ENCODE peak calls at places on chromosomes 7 and 10, in ten cellular contexts. One of them, this sample, is unnamed.

GRCh38 chr10:80660266-80660665 is 122.6 kb downstream of the SH2D4B start:
- DNase-seq in ovary: no peak
- DNase-seq in foreskin fibroblast: no peak
- DNase-seq in upper lobe of right lung: no peak
- DNase-seq in GM10248: no peak
- DNase-seq in Peyer's patch: no peak
- DNase-seq in CD8-positive, alpha-beta T cell: no peak
- DNase-seq in nephron progenitor cell: no peak
- DNase-seq in choroid plexus epithelial cell: no peak
- DNase-seq in sigmoid colon: no peak
- DNase-seq in this sample: no peak

GRCh38 chr7:129434846-129435318 is 650 bp downstream of the STRIP2 start:
- DNase-seq in ovary: peak
- DNase-seq in foreskin fibroblast: peak
- DNase-seq in upper lobe of right lung: no peak
- DNase-seq in GM10248: no peak
- DNase-seq in Peyer's patch: no peak
- DNase-seq in CD8-positive, alpha-beta T cell: no peak
- DNase-seq in nephron progenitor cell: peak
- DNase-seq in choroid plexus epithelial cell: peak
- DNase-seq in sigmoid colon: no peak
- DNase-seq in this sample: peak

GRCh38 chr7:157606140-157606539 is 269.3 kb downstream of the DNAJB6 start:
- DNase-seq in ovary: no peak
- DNase-seq in foreskin fibroblast: no peak
- DNase-seq in upper lobe of right lung: peak
- DNase-seq in GM10248: no peak
- DNase-seq in Peyer's patch: no peak
- DNase-seq in CD8-positive, alpha-beta T cell: no peak
- DNase-seq in nephron progenitor cell: no peak
- DNase-seq in choroid plexus epithelial cell: no peak
- DNase-seq in sigmoid colon: no peak
- DNase-seq in this sample: no peak

GRCh38 chr7:105487559-105488218 is 34.4 kb downstream of the PUS7 start:
- DNase-seq in ovary: peak
- DNase-seq in foreskin fibroblast: peak
- DNase-seq in upper lobe of right lung: no peak
- DNase-seq in GM10248: peak
- DNase-seq in Peyer's patch: no peak
- DNase-seq in CD8-positive, alpha-beta T cell: no peak
- DNase-seq in nephron progenitor cell: no peak
- DNase-seq in choroid plexus epithelial cell: peak
- DNase-seq in sigmoid colon: no peak
- DNase-seq in this sample: peak

GRCh38 chr7:131897016-131897789 is 340.8 kb upstream of the PODXL start:
- DNase-seq in ovary: no peak
- DNase-seq in foreskin fibroblast: peak
- DNase-seq in upper lobe of right lung: no peak
- DNase-seq in GM10248: no peak
- DNase-seq in Peyer's patch: no peak
- DNase-seq in CD8-positive, alpha-beta T cell: no peak
- DNase-seq in nephron progenitor cell: peak
- DNase-seq in choroid plexus epithelial cell: peak
- DNase-seq in sigmoid colon: no peak
- DNase-seq in this sample: no peak

GRCh38 chr7:91082038-91082437 is 182.2 kb upstream of the FZD1 start:
- DNase-seq in ovary: no peak
- DNase-seq in foreskin fibroblast: peak
- DNase-seq in upper lobe of right lung: no peak
- DNase-seq in GM10248: no peak
- DNase-seq in Peyer's patch: no peak
- DNase-seq in CD8-positive, alpha-beta T cell: no peak
- DNase-seq in nephron progenitor cell: no peak
- DNase-seq in choroid plexus epithelial cell: peak
- DNase-seq in sigmoid colon: no peak
- DNase-seq in this sample: no peak

GRCh38 chr7:150831851-150832250 is 20.5 kb upstream of the AOC1 start:
- DNase-seq in ovary: no peak
- DNase-seq in foreskin fibroblast: no peak
- DNase-seq in upper lobe of right lung: no peak
- DNase-seq in GM10248: no peak
- DNase-seq in Peyer's patch: no peak
- DNase-seq in CD8-positive, alpha-beta T cell: no peak
- DNase-seq in nephron progenitor cell: no peak
- DNase-seq in choroid plexus epithelial cell: no peak
- DNase-seq in sigmoid colon: no peak
- DNase-seq in this sample: no peak

GRCh38 chr7:82091126-82091682 is 321.4 kb upstream of the HGF start:
- DNase-seq in ovary: no peak
- DNase-seq in foreskin fibroblast: no peak
- DNase-seq in upper lobe of right lung: no peak
- DNase-seq in GM10248: no peak
- DNase-seq in Peyer's patch: no peak
- DNase-seq in CD8-positive, alpha-beta T cell: no peak
- DNase-seq in nephron progenitor cell: no peak
- DNase-seq in choroid plexus epithelial cell: no peak
- DNase-seq in sigmoid colon: no peak
- DNase-seq in this sample: no peak

GRCh38 chr10:72009430-72010081 is 45.4 kb downstream of the CHST3 start:
- DNase-seq in ovary: peak
- DNase-seq in foreskin fibroblast: peak
- DNase-seq in upper lobe of right lung: peak
- DNase-seq in GM10248: no peak
- DNase-seq in Peyer's patch: peak
- DNase-seq in CD8-positive, alpha-beta T cell: no peak
- DNase-seq in nephron progenitor cell: peak
- DNase-seq in choroid plexus epithelial cell: peak
- DNase-seq in sigmoid colon: peak
- DNase-seq in this sample: no peak

GRCh38 chr7:6271091-6271658 is 1.2 kb downstream of the CYTH3 start:
- DNase-seq in ovary: peak
- DNase-seq in foreskin fibroblast: peak
- DNase-seq in upper lobe of right lung: no peak
- DNase-seq in GM10248: no peak
- DNase-seq in Peyer's patch: peak
- DNase-seq in CD8-positive, alpha-beta T cell: peak
- DNase-seq in nephron progenitor cell: peak
- DNase-seq in choroid plexus epithelial cell: peak
- DNase-seq in sigmoid colon: peak
- DNase-seq in this sample: no peak
- TF ChIP-seq CTCF in ovary: no peak
- TF ChIP-seq CTCF in foreskin fibroblast: peak
- TF ChIP-seq CTCF in upper lobe of right lung: peak
- TF ChIP-seq CTCF in GM10248: peak
- TF ChIP-seq CTCF in Peyer's patch: peak
- TF ChIP-seq CTCF in CD8-positive, alpha-beta T cell: peak
- TF ChIP-seq CTCF in nephron progenitor cell: no peak
- TF ChIP-seq CTCF in choroid plexus epithelial cell: peak
- TF ChIP-seq CTCF in sigmoid colon: peak
- TF ChIP-seq CTCF in this sample: no peak

GRCh38 chr10:114458216-114458615 is 53.9 kb upstream of the AFAP1L2 start:
- DNase-seq in ovary: no peak
- DNase-seq in foreskin fibroblast: no peak
- DNase-seq in upper lobe of right lung: no peak
- DNase-seq in GM10248: no peak
- DNase-seq in Peyer's patch: no peak
- DNase-seq in CD8-positive, alpha-beta T cell: no peak
- DNase-seq in nephron progenitor cell: no peak
- DNase-seq in choroid plexus epithelial cell: no peak
- DNase-seq in sigmoid colon: no peak
- DNase-seq in this sample: no peak

GRCh38 chr10:114453576-114453975 is 49.3 kb upstream of the AFAP1L2 start:
- DNase-seq in ovary: no peak
- DNase-seq in foreskin fibroblast: no peak
- DNase-seq in upper lobe of right lung: no peak
- DNase-seq in GM10248: no peak
- DNase-seq in Peyer's patch: no peak
- DNase-seq in CD8-positive, alpha-beta T cell: no peak
- DNase-seq in nephron progenitor cell: no peak
- DNase-seq in choroid plexus epithelial cell: no peak
- DNase-seq in sigmoid colon: no peak
- DNase-seq in this sample: no peak

DNA sequence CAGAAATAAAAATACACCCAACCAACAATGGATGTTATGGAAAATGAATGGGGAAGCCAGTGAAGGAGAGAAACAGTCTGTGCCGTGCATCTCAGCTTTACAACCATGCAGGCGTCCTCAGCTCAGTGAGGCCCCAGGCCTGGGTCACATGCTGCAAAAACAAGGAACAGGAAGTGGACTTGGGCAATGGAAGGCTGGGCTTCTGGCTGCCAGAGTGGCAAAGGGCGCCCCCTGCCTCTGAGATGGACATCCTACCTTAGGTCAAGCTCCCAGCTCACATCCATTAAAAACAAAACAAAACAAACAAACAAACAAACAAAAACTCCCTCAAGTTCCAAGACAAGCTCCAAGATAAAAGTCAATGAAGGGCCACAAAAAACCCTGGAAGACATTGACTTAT is 54.7 kb upstream of the AFAP1L2 start:
- DNase-seq in ovary: no peak
- DNase-seq in foreskin fibroblast: no peak
- DNase-seq in upper lobe of right lung: peak
- DNase-seq in GM10248: peak
- DNase-seq in Peyer's patch: peak
- DNase-seq in CD8-positive, alpha-beta T cell: no peak
- DNase-seq in nephron progenitor cell: peak
- DNase-seq in choroid plexus epithelial cell: peak
- DNase-seq in sigmoid colon: peak
- DNase-seq in this sample: no peak
- TF ChIP-seq CTCF in ovary: no peak
- TF ChIP-seq CTCF in foreskin fibroblast: peak
- TF ChIP-seq CTCF in upper lobe of right lung: peak
- TF ChIP-seq CTCF in GM10248: peak
- TF ChIP-seq CTCF in Peyer's patch: peak
- TF ChIP-seq CTCF in CD8-positive, alpha-beta T cell: no peak
- TF ChIP-seq CTCF in nephron progenitor cell: peak
- TF ChIP-seq CTCF in choroid plexus epithelial cell: peak
- TF ChIP-seq CTCF in sigmoid colon: peak
- TF ChIP-seq CTCF in this sample: peak

GRCh38 chr7:47103498-47104205 is 478.3 kb downstream of the TNS3 start:
- DNase-seq in ovary: no peak
- DNase-seq in foreskin fibroblast: no peak
- DNase-seq in upper lobe of right lung: no peak
- DNase-seq in GM10248: no peak
- DNase-seq in Peyer's patch: no peak
- DNase-seq in CD8-positive, alpha-beta T cell: no peak
- DNase-seq in nephron progenitor cell: no peak
- DNase-seq in choroid plexus epithelial cell: no peak
- DNase-seq in sigmoid colon: no peak
- DNase-seq in this sample: no peak

GRCh38 chr7:47104206-47104549 is 477.7 kb downstream of the TNS3 start:
- DNase-seq in ovary: no peak
- DNase-seq in foreskin fibroblast: no peak
- DNase-seq in upper lobe of right lung: no peak
- DNase-seq in GM10248: no peak
- DNase-seq in Peyer's patch: no peak
- DNase-seq in CD8-positive, alpha-beta T cell: no peak
- DNase-seq in nephron progenitor cell: no peak
- DNase-seq in choroid plexus epithelial cell: peak
- DNase-seq in sigmoid colon: no peak
- DNase-seq in this sample: no peak

GRCh38 chr7:47100148-47100547 is 481.8 kb downstream of the TNS3 start:
- DNase-seq in ovary: no peak
- DNase-seq in foreskin fibroblast: no peak
- DNase-seq in upper lobe of right lung: no peak
- DNase-seq in GM10248: no peak
- DNase-seq in Peyer's patch: no peak
- DNase-seq in CD8-positive, alpha-beta T cell: no peak
- DNase-seq in nephron progenitor cell: no peak
- DNase-seq in choroid plexus epithelial cell: no peak
- DNase-seq in sigmoid colon: no peak
- DNase-seq in this sample: no peak

GRCh38 chr7:47102442-47102841 is 479.5 kb downstream of the TNS3 start:
- DNase-seq in ovary: no peak
- DNase-seq in foreskin fibroblast: no peak
- DNase-seq in upper lobe of right lung: no peak
- DNase-seq in GM10248: no peak
- DNase-seq in Peyer's patch: no peak
- DNase-seq in CD8-positive, alpha-beta T cell: no peak
- DNase-seq in nephron progenitor cell: no peak
- DNase-seq in choroid plexus epithelial cell: no peak
- DNase-seq in sigmoid colon: no peak
- DNase-seq in this sample: no peak

GRCh38 chr7:47100815-47101435 is 481.0 kb downstream of the TNS3 start:
- DNase-seq in ovary: peak
- DNase-seq in foreskin fibroblast: peak
- DNase-seq in upper lobe of right lung: peak
- DNase-seq in GM10248: no peak
- DNase-seq in Peyer's patch: peak
- DNase-seq in CD8-positive, alpha-beta T cell: no peak
- DNase-seq in nephron progenitor cell: peak
- DNase-seq in choroid plexus epithelial cell: peak
- DNase-seq in sigmoid colon: no peak
- DNase-seq in this sample: no peak
- TF ChIP-seq CTCF in ovary: no peak
- TF ChIP-seq CTCF in foreskin fibroblast: peak
- TF ChIP-seq CTCF in upper lobe of right lung: peak
- TF ChIP-seq CTCF in GM10248: no peak
- TF ChIP-seq CTCF in Peyer's patch: peak
- TF ChIP-seq CTCF in CD8-positive, alpha-beta T cell: no peak
- TF ChIP-seq CTCF in nephron progenitor cell: peak
- TF ChIP-seq CTCF in choroid plexus epithelial cell: peak
- TF ChIP-seq CTCF in sigmoid colon: no peak
- TF ChIP-seq CTCF in this sample: peak

GRCh38 chr7:98927125-98927524 is 48.8 kb downstream of the TRRAP start:
- DNase-seq in ovary: no peak
- DNase-seq in foreskin fibroblast: no peak
- DNase-seq in upper lobe of right lung: no peak
- DNase-seq in GM10248: no peak
- DNase-seq in Peyer's patch: no peak
- DNase-seq in CD8-positive, alpha-beta T cell: no peak
- DNase-seq in nephron progenitor cell: no peak
- DNase-seq in choroid plexus epithelial cell: no peak
- DNase-seq in sigmoid colon: no peak
- DNase-seq in this sample: no peak

GRCh38 chr7:98923512-98923911 is 45.2 kb downstream of the TRRAP start:
- DNase-seq in ovary: no peak
- DNase-seq in foreskin fibroblast: no peak
- DNase-seq in upper lobe of right lung: no peak
- DNase-seq in GM10248: no peak
- DNase-seq in Peyer's patch: no peak
- DNase-seq in CD8-positive, alpha-beta T cell: no peak
- DNase-seq in nephron progenitor cell: no peak
- DNase-seq in choroid plexus epithelial cell: no peak
- DNase-seq in sigmoid colon: no peak
- DNase-seq in this sample: no peak

GRCh38 chr7:98922392-98923107 is 44.2 kb downstream of the TRRAP start:
- DNase-seq in ovary: peak
- DNase-seq in foreskin fibroblast: peak
- DNase-seq in upper lobe of right lung: peak
- DNase-seq in GM10248: no peak
- DNase-seq in Peyer's patch: no peak
- DNase-seq in CD8-positive, alpha-beta T cell: no peak
- DNase-seq in nephron progenitor cell: no peak
- DNase-seq in choroid plexus epithelial cell: peak
- DNase-seq in sigmoid colon: no peak
- DNase-seq in this sample: no peak

GRCh38 chr7:98917331-98917730 is 39.0 kb downstream of the TRRAP start:
- DNase-seq in ovary: no peak
- DNase-seq in foreskin fibroblast: no peak
- DNase-seq in upper lobe of right lung: no peak
- DNase-seq in GM10248: no peak
- DNase-seq in Peyer's patch: no peak
- DNase-seq in CD8-positive, alpha-beta T cell: no peak
- DNase-seq in nephron progenitor cell: no peak
- DNase-seq in choroid plexus epithelial cell: no peak
- DNase-seq in sigmoid colon: no peak
- DNase-seq in this sample: no peak

GRCh38 chr7:98921608-98922372 is 43.5 kb downstream of the TRRAP start:
- DNase-seq in ovary: no peak
- DNase-seq in foreskin fibroblast: no peak
- DNase-seq in upper lobe of right lung: no peak
- DNase-seq in GM10248: no peak
- DNase-seq in Peyer's patch: no peak
- DNase-seq in CD8-positive, alpha-beta T cell: no peak
- DNase-seq in nephron progenitor cell: no peak
- DNase-seq in choroid plexus epithelial cell: no peak
- DNase-seq in sigmoid colon: no peak
- DNase-seq in this sample: no peak
- TF ChIP-seq CTCF in ovary: no peak
- TF ChIP-seq CTCF in foreskin fibroblast: no peak
- TF ChIP-seq CTCF in upper lobe of right lung: no peak
- TF ChIP-seq CTCF in GM10248: no peak
- TF ChIP-seq CTCF in Peyer's patch: no peak
- TF ChIP-seq CTCF in CD8-positive, alpha-beta T cell: no peak
- TF ChIP-seq CTCF in nephron progenitor cell: no peak
- TF ChIP-seq CTCF in choroid plexus epithelial cell: peak
- TF ChIP-seq CTCF in sigmoid colon: no peak
- TF ChIP-seq CTCF in this sample: no peak